ENCODE peak calls at places on chromosomes 2 and 18, in nine cellular contexts. T, H, D, Q, F, Z, K, O and X are unnamed samples.

GRCh38 chr2:60168247-60168646 is 385.2 kb downstream of the BCL11A start:
- DNase-seq in F (no peak), O (no peak), D (no peak), T (no peak), Z (no peak), H (no peak), Q (no peak), K (no peak), X (no peak)

GRCh38 chr2:64115808-64116598 is 28.2 kb downstream of the PELI1 start:
- DNase-seq in O (no peak), Z (no peak), F (no peak), Q (no peak), K (no peak), D (no peak), T (no peak), H (no peak), X (no peak)

GRCh38 chr2:239700946-239701345 is 300.1 kb upstream of the HDAC4 start:
- DNase-seq in Q (no peak), T (no peak), F (no peak), K (no peak), H (no peak), O (no peak), D (no peak), Z (no peak), X (no peak)

GRCh38 chr2:240955306-240956101 is 42.9 kb upstream of the SNED1 start:
- DNase-seq in K (peak), H (no peak), O (no peak), Z (peak), F (no peak), Q (no peak), T (peak), D (peak), X (no peak)

GRCh38 chr2:173264603-173265366 is 89.9 kb upstream of the CDCA7 start:
- DNase-seq in D (peak), F (no peak), K (no peak), Q (no peak), Z (no peak), H (no peak), T (no peak), O (no peak), X (no peak)

GRCh38 chr2:72035518-72036172 is 112.0 kb downstream of the CYP26B1 start:
- DNase-seq in F (no peak), O (no peak), K (no peak), Q (no peak), Z (no peak), H (no peak), T (no peak), D (no peak), X (peak)

GRCh38 chr2:224159345-224159928 is 120.4 kb upstream of the SERPINE2 start:
- DNase-seq in Z (no peak), O (no peak), Q (no peak), F (no peak), K (no peak), T (no peak), H (no peak), D (no peak), X (no peak)

GRCh38 chr2:106885981-106886915 is at the start of gene ST6GAL2:
- DNase-seq in H (no peak), T (no peak), D (peak), F (peak), O (peak), Z (peak), Q (peak), K (no peak), X (peak)

GRCh38 chr2:232345251-232345650 is 33.3 kb upstream of the ALPP start:
- DNase-seq in Q (no peak), T (no peak), H (no peak), Z (no peak), D (no peak), K (no peak), F (no peak), O (no peak), X (no peak)

GRCh38 chr2:57943271-57943670 is 103.3 kb upstream of the VRK2 start:
- DNase-seq in Q (no peak), F (no peak), D (no peak), Z (no peak), O (peak), H (no peak), K (no peak), T (no peak), X (no peak)

GRCh38 chr2:238376884-238377391 is 49.8 kb upstream of the ASB1 start:
- DNase-seq in O (no peak), Q (no peak), Z (no peak), H (no peak), D (no peak), K (no peak), T (no peak), F (no peak), X (no peak)

GRCh38 chr2:218008060-218009040 is 5.6 kb upstream of the TNS1 start:
- DNase-seq in D (no peak), Q (no peak), Z (no peak), H (no peak), K (no peak), F (no peak), O (no peak), T (no peak), X (no peak)

GRCh38 chr2:98801286-98801685 is 70.4 kb upstream of the MGAT4A start:
- DNase-seq in T (no peak), Q (no peak), Z (no peak), F (no peak), O (no peak), D (no peak), K (no peak), H (no peak), X (no peak)

GRCh38 chr2:235217814-235218213 is 266.0 kb downstream of the SH3BP4 start:
- DNase-seq in D (no peak), Q (no peak), K (no peak), Z (no peak), H (no peak), F (no peak), T (no peak), O (no peak), X (no peak)

GRCh38 chr2:237726401-237726830 is 72.2 kb upstream of the RBM44 start:
- DNase-seq in K (peak), D (no peak), H (no peak), O (no peak), F (no peak), Q (no peak), T (no peak), Z (no peak), X (no peak)

GRCh38 chr2:171205551-171205950 is 44.9 kb upstream of the TLK1 start:
- DNase-seq in Z (no peak), F (no peak), O (no peak), K (no peak), D (no peak), T (no peak), H (no peak), Q (no peak), X (no peak)

GRCh38 chr2:150143087-150143536 is 344.4 kb downstream of the RND3 start:
- DNase-seq in H (no peak), F (peak), T (no peak), D (no peak), O (no peak), K (no peak), Q (no peak), Z (no peak), X (peak)

GRCh38 chr2:74835831-74836674 is 2.1 kb downstream of the HK2 start:
- DNase-seq in O (peak), Z (no peak), T (no peak), H (no peak), K (no peak), Q (peak), D (no peak), F (no peak), X (peak)

GRCh38 chr2:145374165-145374564 is 854.2 kb upstream of the ZEB2 start:
- DNase-seq in F (no peak), O (no peak), T (no peak), H (no peak), K (no peak), Q (no peak), Z (no peak), D (no peak), X (no peak)

GRCh38 chr2:62112192-62112591 is 83.7 kb upstream of the B3GNT2 start:
- DNase-seq in Z (no peak), D (no peak), H (no peak), Q (no peak), F (peak), K (no peak), T (no peak), O (no peak), X (no peak)

GRCh38 chr2:180607501-180608060 is 372.8 kb upstream of the UBE2E3 start:
- DNase-seq in T (no peak), F (no peak), Q (no peak), K (no peak), O (no peak), D (no peak), H (no peak), Z (no peak), X (no peak)

GRCh38 chr2:28753043-28753683 is 1.5 kb downstream of the PPP1CB start:
- DNase-seq in T (peak), O (peak), Z (peak), Q (peak), D (peak), F (peak), H (peak), K (peak), X (peak)

GRCh38 chr18:23586249-23587196 is at the start of gene NPC1:
- DNase-seq in Q (peak), K (peak), H (peak), F (peak), T (peak), D (peak), Z (peak), O (peak), X (peak)

GRCh38 chr18:79680100-79680879 is 687 bp downstream of the CTDP1 start:
- DNase-seq in O (peak), K (peak), Q (peak), Z (peak), T (no peak), F (no peak), D (no peak), H (no peak), X (peak)

GRCh38 chr2:20633001-20633400 is 17.9 kb downstream of the HS1BP3 start:
- DNase-seq in Q (no peak), H (peak), Z (no peak), K (no peak), T (no peak), D (no peak), O (no peak), F (no peak), X (no peak)

GRCh38 chr2:191678437-191679110 is 638 bp downstream of the NABP1 start:
- DNase-seq in Z (peak), H (peak), F (no peak), O (peak), K (peak), T (no peak), Q (peak), D (peak), X (peak)

GRCh38 chr2:203533696-203534471 is 1.2 kb downstream of the RAPH1 start:
- DNase-seq in T (no peak), Z (no peak), O (peak), D (no peak), K (no peak), H (no peak), Q (peak), F (peak), X (peak)

GRCh38 chr2:239545741-239546392 is 145.0 kb upstream of the HDAC4 start:
- DNase-seq in Z (no peak), H (no peak), F (no peak), D (no peak), T (peak), K (no peak), O (no peak), Q (no peak), X (no peak)

GRCh38 chr18:51525453-51526225 is 328.2 kb upstream of the MEX3C start:
- DNase-seq in H (no peak), K (no peak), Z (no peak), D (no peak), Q (no peak), F (no peak), O (no peak), T (no peak), X (no peak)

GRCh38 chr2:187917535-187917934 is 363.3 kb upstream of the TFPI start:
- DNase-seq in Z (no peak), D (no peak), F (peak), Q (no peak), O (no peak), H (no peak), T (no peak), K (no peak), X (no peak)

GRCh38 chr2:233503947-233504637 is 62.5 kb downstream of the USP40 start:
- DNase-seq in Z (no peak), K (no peak), H (no peak), F (no peak), Q (no peak), D (no peak), O (no peak), T (no peak), X (no peak)

GRCh38 chr2:233228414-233228813 is 23.1 kb upstream of the ATG16L1 start:
- DNase-seq in F (no peak), Z (no peak), Q (no peak), K (no peak), H (no peak), T (no peak), O (no peak), D (no peak), X (no peak)

GRCh38 chr2:9800975-9801723 is 42.1 kb upstream of the TAF1B start:
- DNase-seq in Q (no peak), K (no peak), O (no peak), T (peak), F (peak), H (peak), D (no peak), Z (no peak), X (peak)

GRCh38 chr2:212732860-212733259 is 194.3 kb upstream of the ERBB4 start:
- DNase-seq in D (no peak), Z (no peak), H (no peak), F (no peak), K (no peak), T (no peak), Q (no peak), O (no peak), X (no peak)

GRCh38 chr18:63681449-63682381 is 20.0 kb upstream of the SERPINB3 start:
- DNase-seq in Q (no peak), K (no peak), F (no peak), O (no peak), T (no peak), H (no peak), Z (no peak), D (no peak), X (no peak)

GRCh38 chr2:127511917-127512316 is 14.4 kb downstream of the IWS1 start:
- DNase-seq in Z (no peak), T (no peak), Q (no peak), D (no peak), K (no peak), H (no peak), F (no peak), O (no peak), X (no peak)

GRCh38 chr18:58054041-58054733 is 10.2 kb downstream of the NEDD4L start:
- DNase-seq in Z (no peak), H (no peak), K (no peak), O (no peak), T (no peak), D (no peak), F (peak), Q (no peak), X (peak)

DNA sequence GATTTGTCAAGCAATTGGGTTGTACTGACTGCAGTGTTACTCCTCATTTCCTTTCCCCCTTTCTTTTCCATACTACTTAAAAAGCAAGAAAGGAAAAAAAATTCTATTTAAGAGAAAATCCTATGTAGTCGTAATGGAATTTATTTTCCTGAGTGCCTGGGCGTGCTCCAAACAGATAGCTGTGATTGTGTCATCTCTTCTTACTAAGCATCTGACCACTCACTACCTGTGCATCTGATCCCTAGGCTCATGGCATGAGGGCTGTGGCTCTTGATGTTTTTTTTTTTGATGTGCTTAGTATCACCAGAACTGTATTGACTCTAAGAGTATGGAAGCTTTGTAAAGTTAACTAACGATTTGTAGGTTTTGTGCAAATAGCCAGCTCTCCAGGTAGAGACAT is 19.0 kb downstream of the CRIM1 start:
- DNase-seq in D (no peak), H (no peak), T (no peak), O (no peak), Z (no peak), K (no peak), F (no peak), Q (no peak), X (no peak)
- H3K27ac ChIP-seq in D (peak), H (no peak), T (peak), O (no peak), Z (no peak), K (peak), F (no peak), Q (peak), X (no peak)

DNA sequence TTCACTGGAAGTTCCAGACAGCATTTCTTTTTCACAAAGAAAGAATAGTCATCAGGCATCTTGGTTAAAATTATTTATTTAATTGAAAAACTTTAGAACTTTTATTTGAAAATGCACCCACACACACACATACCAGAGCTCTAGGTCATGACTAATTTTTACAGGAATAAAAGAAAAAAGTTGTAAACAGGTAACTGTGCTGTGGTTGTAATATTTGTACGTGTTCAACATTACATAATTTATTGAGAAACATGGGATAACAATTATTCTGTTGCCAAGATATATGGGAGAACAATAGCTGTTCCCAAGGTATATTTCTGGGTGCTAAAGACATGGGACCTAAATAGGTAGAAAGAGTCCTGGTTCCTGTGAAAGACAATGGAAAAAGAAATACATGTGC is 104.9 kb downstream of the RIT2 start:
- DNase-seq in F (no peak), D (no peak), T (no peak), O (no peak), Q (no peak), H (no peak), K (no peak), Z (no peak), X (no peak)
- TF ChIP-seq CTCF in F (no peak), D (no peak), T (no peak), O (no peak), Q (no peak), H (no peak), K (no peak), Z (no peak), X (no peak)

GRCh38 chr2:37284386-37284785 is 40.2 kb downstream of the PRKD3 start:
- DNase-seq in D (no peak), Z (no peak), Q (no peak), O (no peak), K (no peak), H (no peak), T (no peak), F (no peak), X (no peak)
- H3K27ac ChIP-seq in D (no peak), Z (no peak), Q (no peak), O (no peak), K (no peak), H (no peak), T (no peak), F (no peak), X (no peak)

GRCh38 chr2:236254021-236254420 is 10.2 kb downstream of the ASB18 start:
- DNase-seq in H (no peak), F (no peak), D (no peak), K (no peak), T (no peak), Z (no peak), O (no peak), Q (no peak), X (no peak)
- TF ChIP-seq CTCF in H (no peak), F (no peak), D (no peak), K (no peak), T (no peak), Z (no peak), O (no peak), Q (no peak), X (no peak)

GRCh38 chr2:211652366-211652765 is 886.2 kb downstream of the ERBB4 start:
- DNase-seq in T (no peak), D (no peak), H (no peak), Q (no peak), Z (no peak), K (no peak), O (no peak), F (no peak), X (no peak)
- H3K27ac ChIP-seq in T (no peak), D (no peak), H (no peak), Q (no peak), Z (no peak), K (no peak), O (no peak), F (no peak), X (no peak)

DNA sequence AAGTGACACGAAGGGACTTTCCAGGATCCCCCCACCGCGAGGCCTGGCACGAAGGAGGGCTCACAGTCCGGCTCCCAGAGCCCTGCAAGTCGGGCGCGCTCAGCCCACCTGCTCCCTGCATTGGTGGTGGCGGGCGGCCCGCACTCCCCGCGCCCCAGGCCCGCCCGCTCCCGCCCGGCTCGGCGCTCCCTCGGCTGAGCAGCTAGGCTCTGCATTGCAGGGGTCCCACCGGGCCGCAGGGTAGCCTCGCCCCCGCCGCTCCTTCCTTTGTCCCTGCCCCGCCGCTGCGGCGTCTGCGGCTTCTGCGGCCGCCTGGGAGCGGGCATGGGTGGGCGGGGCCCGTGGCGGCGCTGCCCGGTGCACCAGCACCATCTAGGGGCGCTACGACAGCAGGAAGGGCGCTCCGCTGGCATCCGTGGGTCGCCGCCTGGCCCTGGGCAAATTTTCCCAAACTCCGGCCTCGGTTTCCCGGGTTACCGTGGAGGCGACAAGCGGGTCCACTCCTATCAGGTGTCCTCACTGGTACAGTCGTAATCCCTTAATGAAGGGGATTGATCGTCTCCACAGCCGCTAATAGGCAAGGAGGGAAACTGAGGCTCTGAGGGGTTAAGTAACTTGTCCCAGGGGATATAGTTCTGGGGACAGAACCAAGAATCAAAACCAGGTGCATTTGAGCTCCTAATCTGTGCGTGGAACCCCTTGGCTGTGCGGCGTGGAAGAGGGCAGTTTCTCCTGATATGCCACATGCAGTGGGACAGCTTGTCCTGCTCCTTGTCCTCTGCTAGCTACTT is 157.4 kb downstream of the CYRIA start:
- DNase-seq in T (no peak), D (no peak), K (peak), O (peak), H (peak), F (no peak), Z (peak), Q (peak), X (peak)
- TF ChIP-seq CTCF in T (no peak), D (peak), K (peak), O (peak), H (peak), F (peak), Z (peak), Q (peak), X (peak)

GRCh38 chr2:80863166-80863714 is 558.7 kb upstream of the LRRTM1 start:
- DNase-seq in Q (no peak), K (no peak), T (no peak), H (no peak), F (no peak), Z (no peak), D (no peak), O (no peak), X (no peak)
- H3K27ac ChIP-seq in Q (no peak), K (no peak), T (no peak), H (no peak), F (no peak), Z (no peak), D (no peak), O (no peak), X (no peak)

DNA sequence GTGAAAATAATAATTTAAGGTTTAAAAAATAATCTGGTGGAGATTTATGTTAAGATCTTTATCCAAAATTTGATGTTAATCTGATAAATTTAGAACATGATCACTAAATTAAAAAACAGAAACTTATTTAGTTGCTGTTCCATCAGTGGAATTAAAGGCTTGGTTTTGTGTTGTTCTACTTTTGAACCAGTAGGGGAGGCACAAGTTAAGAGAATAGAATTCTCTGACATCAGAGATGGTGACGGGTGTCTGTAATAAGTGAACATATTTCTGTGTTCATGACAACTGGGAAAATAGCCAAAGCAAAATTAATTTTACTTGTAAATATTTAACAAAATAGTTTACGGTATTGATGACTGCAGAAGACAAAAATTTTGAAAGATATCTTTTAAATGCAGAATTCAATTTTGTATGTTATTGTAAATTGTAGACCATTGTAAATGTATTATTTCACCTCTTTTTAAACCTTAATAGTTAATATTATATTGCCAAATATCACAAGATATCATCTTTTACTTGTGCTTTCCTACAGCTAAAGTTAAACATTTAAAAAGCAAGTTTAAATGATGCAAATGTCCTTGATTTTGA is 106.0 kb downstream of the UBR3 start:
- DNase-seq in H (no peak), D (no peak), Q (peak), O (peak), T (no peak), K (no peak), F (peak), Z (no peak), X (peak)
- TF ChIP-seq CTCF in H (peak), D (peak), Q (peak), O (peak), T (no peak), K (peak), F (peak), Z (peak), X (peak)

GRCh38 chr2:38665854-38666577 is at the start of gene GALM:
- DNase-seq in O (peak), T (peak), D (peak), F (peak), Z (peak), Q (peak), H (peak), K (peak), X (no peak)
- H3K27ac ChIP-seq in O (peak), T (peak), D (peak), F (no peak), Z (no peak), Q (peak), H (peak), K (peak), X (peak)